ENCODE peak calls at places on chromosomes 1 and 21, in eight cellular contexts. Z is heart right ventricle; R is Caki2; E is RWPE1; A is psoas muscle; P is activated CD8-positive, alpha-beta memory T cell treated with anti-CD3 and anti-CD28 coated beads for 1 hour; B is NCI-H1417; H is glutamatergic neuron. M is an unnamed sample.

GRCh38 chr1:92929461-92929860 is 31.8 kb downstream of the DIPK1A start:
- DNase-seq in E (no peak), Z (no peak), H (no peak), A (no peak), R (no peak), P (no peak), B (no peak), M (no peak)

GRCh38 chr1:32949519-32949918 is 15.1 kb downstream of the RNF19B start:
- DNase-seq in E (no peak), A (no peak), Z (no peak), R (no peak), H (no peak), B (no peak), P (no peak), M (no peak)

GRCh38 chr1:154714638-154715037 is 106.7 kb upstream of the ADAR start:
- DNase-seq in Z (no peak), P (no peak), R (peak), E (peak), H (no peak), A (no peak), B (no peak), M (no peak)

GRCh38 chr1:194045416-194045815 is 859.0 kb upstream of the B3GALT2 start:
- DNase-seq in H (no peak), A (no peak), Z (no peak), P (no peak), E (peak), R (no peak), B (no peak), M (no peak)

GRCh38 chr1:36516372-36517018 is 33.8 kb upstream of the CSF3R start:
- DNase-seq in Z (no peak), R (peak), H (peak), P (no peak), E (peak), A (peak), B (peak), M (peak)

GRCh38 chr1:44276006-44276405 is 62.7 kb downstream of the DMAP1 start:
- DNase-seq in B (no peak), E (no peak), R (no peak), P (no peak), Z (no peak), H (no peak), A (no peak), M (no peak)

GRCh38 chr1:31572323-31573104 is 3.8 kb upstream of the TINAGL1 start:
- DNase-seq in E (peak), R (no peak), Z (no peak), A (no peak), H (no peak), P (no peak), B (no peak), M (no peak)

GRCh38 chr1:104468282-104468681 is 718.6 kb downstream of the AMY1C start:
- DNase-seq in R (no peak), A (no peak), B (no peak), P (no peak), H (no peak), E (no peak), Z (no peak), M (no peak)

GRCh38 chr1:59494145-59494824 is 197.4 kb downstream of the FGGY start:
- DNase-seq in B (no peak), R (no peak), A (no peak), Z (no peak), E (no peak), P (no peak), H (no peak), M (no peak)

GRCh38 chr1:213876531-213876930 is 111.2 kb upstream of the PROX1 start:
- DNase-seq in B (no peak), E (no peak), Z (no peak), R (no peak), P (no peak), A (no peak), H (no peak), M (no peak)

GRCh38 chr21:36859744-36860501 is 106.5 kb downstream of the HLCS start:
- DNase-seq in A (peak), E (peak), B (no peak), P (no peak), H (no peak), R (peak), Z (peak), M (no peak)

GRCh38 chr1:20732588-20733360 is at the start of gene SH2D5:
- DNase-seq in B (peak), P (peak), Z (no peak), A (peak), R (peak), H (no peak), E (peak), M (peak)

GRCh38 chr1:236603896-236604217 is 459 bp downstream of the HEATR1 start:
- DNase-seq in R (no peak), Z (no peak), B (no peak), A (no peak), H (no peak), E (peak), P (no peak), M (no peak)

GRCh38 chr1:96236156-96236739 is 485.3 kb upstream of the PTBP2 start:
- DNase-seq in R (peak), A (no peak), Z (no peak), B (peak), P (no peak), E (peak), H (no peak), M (peak)

GRCh38 chr21:43864313-43864805 is 664 bp upstream of the AGPAT3 start:
- DNase-seq in P (no peak), B (peak), R (peak), E (no peak), H (no peak), Z (peak), A (peak), M (no peak)

GRCh38 chr1:176893625-176894352 is 270.7 kb downstream of the ASTN1 start:
- DNase-seq in P (no peak), Z (no peak), A (no peak), H (no peak), R (no peak), B (peak), E (no peak), M (no peak)

GRCh38 chr1:183925947-183926346 is 111.6 kb downstream of the COLGALT2 start:
- DNase-seq in A (no peak), Z (no peak), E (no peak), B (no peak), H (no peak), R (no peak), P (no peak), M (no peak)

GRCh38 chr1:171576144-171576543 is 45.9 kb upstream of the MYOCOS start:
- DNase-seq in P (no peak), R (peak), A (no peak), B (no peak), E (no peak), H (no peak), Z (no peak), M (no peak)

GRCh38 chr1:197178998-197179397 is 32.5 kb upstream of the ASPM start:
- DNase-seq in H (no peak), P (no peak), A (no peak), R (peak), Z (no peak), B (no peak), E (no peak), M (no peak)

GRCh38 chr1:87155180-87155579 is 173.5 kb upstream of the LMO4 start:
- DNase-seq in B (peak), E (no peak), Z (no peak), H (no peak), R (no peak), P (no peak), A (no peak), M (no peak)

GRCh38 chr1:182238421-182238820 is 153.2 kb downstream of the GLUL start:
- DNase-seq in A (no peak), H (no peak), R (no peak), B (no peak), Z (no peak), E (no peak), P (no peak), M (no peak)

GRCh38 chr1:111955755-111956154 is 33.7 kb downstream of the KCND3 start:
- DNase-seq in P (no peak), Z (no peak), E (no peak), R (no peak), A (no peak), B (peak), H (no peak), M (no peak)

GRCh38 chr21:31514598-31514997 is 144.9 kb upstream of the SOD1 start:
- DNase-seq in A (no peak), H (peak), R (no peak), Z (no peak), P (no peak), E (no peak), B (no peak), M (no peak)

GRCh38 chr1:225820522-225821120 is 10.7 kb downstream of the EPHX1 start:
- DNase-seq in R (no peak), E (peak), B (no peak), H (no peak), Z (no peak), A (no peak), P (no peak), M (no peak)

GRCh38 chr1:104132386-104132973 is 382.8 kb downstream of the AMY1C start:
- DNase-seq in R (no peak), P (no peak), H (no peak), B (peak), E (peak), Z (no peak), A (no peak), M (no peak)

GRCh38 chr1:155166373-155167165 is 6.5 kb downstream of the KRTCAP2 start:
- DNase-seq in R (no peak), B (peak), E (no peak), Z (peak), A (peak), P (no peak), H (peak), M (no peak)

GRCh38 chr1:205335692-205336091 is 14.1 kb upstream of the NUAK2 start:
- DNase-seq in R (peak), Z (peak), A (peak), E (peak), H (peak), B (peak), P (peak), M (no peak)

GRCh38 chr1:156910309-156910782 is 10.1 kb upstream of the LRRC71 start:
- DNase-seq in Z (peak), B (peak), H (peak), E (no peak), P (no peak), R (no peak), A (no peak), M (no peak)

GRCh38 chr1:88394958-88395357 is 289.1 kb upstream of the PKN2 start:
- DNase-seq in B (peak), Z (no peak), P (no peak), H (no peak), A (no peak), E (no peak), R (no peak), M (no peak)

GRCh38 chr1:186188004-186188539 is 187.0 kb downstream of the TPR start:
- DNase-seq in E (peak), P (no peak), A (no peak), Z (no peak), H (no peak), B (no peak), R (peak), M (peak)

GRCh38 chr1:209590405-209590804 is 6.9 kb downstream of the CAMK1G start:
- DNase-seq in Z (no peak), E (no peak), B (no peak), H (peak), P (no peak), A (no peak), R (no peak), M (no peak)

M was measured in smooth muscle cell of the brain vasculature.